ENCODE peak calls at places on chromosomes 3 and 15, in five cellular contexts. B is GM12891, M is transverse colon, T is HL-60, N is endothelial cell of umbilical vein. P is an unnamed sample.

GRCh38 chr3:37544869-37545352 is 316.8 kb upstream of the CTDSPL start:
- DNase-seq in T (no peak), M (no peak), B (no peak), N (no peak), P (no peak)

GRCh38 chr3:124845406-124845805 is 41.8 kb downstream of the ITGB5 start:
- DNase-seq in N (peak; percentile 70), M (peak; percentile 72), B (no peak), T (no peak), P (no peak)

GRCh38 chr15:51093865-51094605 is 671 bp downstream of the TNFAIP8L3 start:
- DNase-seq in N (peak; percentile 59), T (peak; percentile 56), B (peak; percentile 42), M (peak; percentile 29), P (peak; percentile 40)

GRCh38 chr15:37789392-37789776 is 145.1 kb upstream of the TMCO5A start:
- DNase-seq in N (no peak), M (no peak), T (no peak), B (no peak), P (no peak)

GRCh38 chr3:198071602-198072285 is 111.7 kb downstream of the LMLN start:
- DNase-seq in M (no peak), N (peak; percentile 79), B (no peak), T (no peak), P (peak; percentile 59)

GRCh38 chr3:119257111-119257510 is 16.4 kb upstream of the B4GALT4 start:
- DNase-seq in N (no peak), M (no peak), T (no peak), B (no peak), P (no peak)

GRCh38 chr3:10917176-10917575 is 75.4 kb upstream of the SLC6A1 start:
- DNase-seq in N (no peak), T (no peak), B (no peak), M (no peak), P (no peak)

GRCh38 chr3:194761384-194761783 is 75.7 kb downstream of the FAM43A start:
- DNase-seq in N (no peak), T (no peak), B (no peak), M (no peak), P (no peak)

GRCh38 chr3:6721496-6721895 is 139.4 kb upstream of the GRM7 start:
- DNase-seq in B (no peak), T (no peak), M (no peak), N (no peak), P (no peak)

GRCh38 chr3:139378587-139378986 is 10.9 kb downstream of the COPB2 start:
- DNase-seq in M (no peak), B (no peak), T (no peak), N (no peak), P (peak; percentile 12)

GRCh38 chr15:69034352-69034751 is 19.9 kb downstream of the NOX5 start:
- DNase-seq in M (no peak), B (no peak), T (no peak), N (no peak), P (no peak)

DNA sequence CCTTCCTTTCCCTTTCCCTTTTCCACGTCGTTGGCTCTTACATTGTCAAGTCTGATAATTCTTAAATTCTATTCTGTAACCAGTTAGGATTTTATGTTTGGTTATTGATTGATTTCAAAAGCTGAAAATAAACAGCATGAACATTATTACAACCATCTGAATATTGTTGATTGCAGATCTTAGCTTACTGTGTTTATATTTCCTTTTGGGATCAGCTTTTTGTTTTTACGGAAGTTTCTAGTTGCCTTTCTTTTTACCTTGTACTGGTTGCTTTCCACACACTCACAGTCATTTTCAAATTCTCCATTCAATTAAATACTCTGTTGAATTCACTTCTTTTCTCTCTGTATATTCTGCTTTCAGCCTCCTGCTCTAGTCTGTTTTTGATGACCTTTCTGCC is 16.6 kb downstream of the ZNF35 start:
- DNase-seq in N (no peak), T (no peak), B (no peak), M (no peak), P (no peak)
- TF ChIP-seq POLR2AphosphoS5 in N (no peak), T (no peak), B (no peak), M (no peak), P (no peak)

DNA sequence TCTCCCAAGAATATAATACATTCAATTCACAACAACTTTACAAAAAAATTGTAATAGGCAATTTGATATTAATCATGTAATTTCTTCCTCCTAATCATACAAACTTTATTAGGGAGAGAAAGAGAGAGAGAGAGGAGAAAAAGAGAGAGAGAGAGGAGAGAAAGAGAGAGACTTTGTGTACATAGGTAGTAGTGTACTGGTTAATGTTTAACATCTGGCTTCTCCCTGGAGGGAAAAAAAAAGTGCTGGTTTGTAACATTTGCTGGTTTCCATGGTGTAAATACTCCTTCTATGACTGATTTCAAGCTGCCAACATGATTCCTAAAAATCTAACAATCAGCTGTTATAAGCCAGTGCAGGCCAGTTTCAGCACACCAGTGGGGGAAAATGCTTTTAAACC is 98.0 kb upstream of the ARHGEF26 start:
- DNase-seq in M (no peak), N (no peak), T (no peak), B (no peak), P (peak; percentile 85)
- TF ChIP-seq POLR2AphosphoS5 in M (no peak), N (no peak), T (no peak), B (no peak), P (no peak)

GRCh38 chr15:90192961-90193786 is 8.0 kb upstream of the SEMA4B start:
- DNase-seq in N (no peak), M (no peak), T (no peak), B (no peak), P (no peak)
- TF ChIP-seq POLR2AphosphoS5 in N (no peak), M (no peak), T (no peak), B (no peak), P (no peak)

GRCh38 chr3:185820973-185821758 is 3.7 kb downstream of the IGF2BP2 start:
- DNase-seq in B (no peak), M (no peak), N (peak; percentile 82), T (no peak), P (peak; percentile 53)
- TF ChIP-seq POLR2AphosphoS5 in B (no peak), M (no peak), N (peak; percentile 43), T (no peak), P (no peak)

P was measured in HepG2.